ENCODE peak calls at places on chromosomes 2 and 18, in four cellular contexts. R, N, J and P are unnamed samples.

GRCh38 chr18:35443847-35444246 is 53.9 kb downstream of the INO80C start:
- DNase-seq in R (no peak), J (no peak), N (no peak), P (no peak)

GRCh38 chr2:133512121-133512520 is 56.1 kb downstream of the NCKAP5 start:
- DNase-seq in N (no peak), J (no peak), R (no peak), P (no peak)

GRCh38 chr18:58529714-58530354 is 99.1 kb downstream of the ALPK2 start:
- DNase-seq in R (no peak), N (peak; percentile 51), J (peak; percentile 74), P (peak; percentile 23)

GRCh38 chr2:64426191-64426952 is 27.6 kb upstream of the LGALSL start:
- DNase-seq in N (peak; percentile 59), R (no peak), J (no peak), P (no peak)

GRCh38 chr2:231058761-231059550 is 2.3 kb downstream of the PSMD1 start:
- DNase-seq in J (no peak), R (no peak), N (no peak), P (no peak)

GRCh38 chr2:238863749-238864206 is 15.9 kb downstream of the TWIST2 start:
- DNase-seq in N (peak; percentile 25), R (no peak), J (no peak), P (no peak)

GRCh38 chr18:72504866-72505265 is 39.3 kb downstream of the CBLN2 start:
- DNase-seq in J (no peak), N (no peak), R (no peak), P (no peak)

GRCh38 chr2:75641587-75641986 is 5.0 kb upstream of the MRPL19 start:
- DNase-seq in J (no peak), N (no peak), R (no peak), P (no peak)

GRCh38 chr2:65416945-65417344 is 15.5 kb downstream of the SPRED2 start:
- DNase-seq in N (no peak), J (no peak), R (no peak), P (no peak)

GRCh38 chr2:47034973-47035609 is 119.5 kb upstream of the MCFD2 start:
- DNase-seq in J (no peak), N (peak; percentile 58), R (no peak), P (no peak)

GRCh38 chr2:158060862-158061435 is 40.7 kb upstream of the UPP2 start:
- DNase-seq in N (peak; percentile 62), R (no peak), J (no peak), P (no peak)

GRCh38 chr2:234422242-234422641 is 74.6 kb downstream of the ARL4C start:
- DNase-seq in N (peak; percentile 78), J (no peak), R (no peak), P (no peak)

GRCh38 chr2:177328056-177328455 is 63.5 kb upstream of the NFE2L2 start:
- DNase-seq in J (no peak), R (no peak), N (peak; percentile 20), P (no peak)

GRCh38 chr18:57901819-57902600 is 98.9 kb upstream of the ATP8B1 start:
- DNase-seq in N (peak; percentile 25), J (no peak), R (no peak), P (no peak)

GRCh38 chr2:89833780-89834117 is 1142.3 kb downstream of the RPIA start:
- DNase-seq in N (no peak), R (no peak), J (no peak), P (no peak)

GRCh38 chr2:102041351-102041750 is 49.6 kb downstream of the IL1R2 start:
- DNase-seq in R (no peak), J (no peak), N (no peak), P (no peak)

GRCh38 chr2:128446866-128447537 is 128.3 kb upstream of the HS6ST1 start:
- DNase-seq in R (no peak), N (no peak), J (peak; percentile 37), P (no peak)

GRCh38 chr18:27447530-27447929 is 262.4 kb upstream of the CHST9 start:
- DNase-seq in J (no peak), N (no peak), R (no peak), P (no peak)

GRCh38 chr2:11412449-11412810 is 53.5 kb downstream of the E2F6 start:
- DNase-seq in J (no peak), N (no peak), R (no peak), P (no peak)

GRCh38 chr2:137950238-137950637 is 14.0 kb upstream of the HNMT start:
- DNase-seq in N (no peak), J (no peak), R (no peak), P (no peak)

GRCh38 chr2:172114579-172114978 is 11.9 kb upstream of the DLX2 start:
- DNase-seq in N (no peak), R (no peak), J (no peak), P (no peak)

GRCh38 chr2:159030674-159031380 is 62.4 kb downstream of the TANC1 start:
- DNase-seq in J (no peak), N (peak; percentile 68), R (no peak), P (peak; percentile 36)

GRCh38 chr2:240932001-240932723 is 26.0 kb downstream of the CROCC2 start:
- DNase-seq in N (no peak), R (no peak), J (peak; percentile 38), P (peak; percentile 8)

GRCh38 chr2:234493117-234493516 is 3.8 kb downstream of the ARL4C start:
- DNase-seq in R (no peak), N (no peak), J (no peak), P (no peak)

GRCh38 chr2:41610501-41611242 is 437.1 kb upstream of the PKDCC start:
- DNase-seq in R (no peak), N (no peak), J (no peak), P (no peak)

GRCh38 chr2:173199303-173199702 is 123.7 kb downstream of the MAP3K20 start:
- DNase-seq in R (no peak), N (no peak), J (no peak), P (no peak)

GRCh38 chr18:10499230-10499629 is 26.6 kb upstream of the NAPG start:
- DNase-seq in J (no peak), N (no peak), R (no peak), P (no peak)

GRCh38 chr18:57435851-57436192 is 648 bp downstream of the ONECUT2 start:
- DNase-seq in J (no peak), N (no peak), R (no peak), P (no peak)

GRCh38 chr2:54871457-54872103 is 148.1 kb downstream of the EML6 start:
- DNase-seq in R (no peak), N (no peak), J (no peak), P (no peak)

GRCh38 chr2:150266931-150267330 is 220.5 kb downstream of the RND3 start:
- DNase-seq in R (no peak), N (no peak), J (no peak), P (no peak)

GRCh38 chr2:69559696-69560482 is 83.7 kb downstream of the AAK1 start:
- DNase-seq in N (peak; percentile 45), R (no peak), J (no peak), P (no peak)

GRCh38 chr2:205580591-205580990 is 101.7 kb upstream of the NRP2 start:
- DNase-seq in J (no peak), N (no peak), R (no peak), P (no peak)

GRCh38 chr2:108968619-108969018 is 20.4 kb downstream of the EDAR start:
- DNase-seq in R (no peak), N (peak; percentile 54), J (peak; percentile 65), P (no peak)